ENCODE peak calls at places on chromosomes 11 and 22, in five cellular contexts. K is WERI-Rb-1, N is lower lobe of right lung, O is H9, D is HFF-Myc. R is an unnamed sample.

GRCh38 chr22:32708835-32709234 is 92.7 kb upstream of the TIMP3 start:
- DNase-seq in N (no peak), D (no peak), O (no peak), K (no peak), R (no peak)

GRCh38 chr11:126599498-126599897 is 244.0 kb downstream of the ST3GAL4 start:
- DNase-seq in K (no peak), D (no peak), N (no peak), O (no peak), R (no peak)

GRCh38 chr11:107182983-107183382 is 164.7 kb upstream of the GUCY1A2 start:
- DNase-seq in K (no peak), D (no peak), O (no peak), N (no peak), R (no peak)

GRCh38 chr11:13016415-13016814 is 7.3 kb downstream of the RASSF10 start:
- DNase-seq in N (no peak), D (no peak), K (no peak), O (no peak), R (no peak)

GRCh38 chr11:133814588-133814987 is 30.7 kb downstream of the SPATA19 start:
- DNase-seq in N (no peak), O (no peak), D (no peak), K (no peak), R (no peak)

GRCh38 chr11:10376061-10376460 is 71.2 kb downstream of the ADM start:
- DNase-seq in D (no peak), N (no peak), K (no peak), O (no peak), R (no peak)

GRCh38 chr11:75145196-75145971 is 5.5 kb upstream of the SLCO2B1 start:
- DNase-seq in K (no peak), O (no peak), D (no peak), N (no peak), R (peak)

GRCh38 chr22:20674998-20675397 is 98.9 kb upstream of the SERPIND1 start:
- DNase-seq in N (no peak), O (no peak), K (no peak), D (no peak), R (no peak)

GRCh38 chr11:106888386-106888785 is 129.9 kb downstream of the GUCY1A2 start:
- DNase-seq in K (no peak), N (no peak), O (no peak), D (no peak), R (no peak)

GRCh38 chr11:68549789-68550484 is 89.4 kb downstream of the PPP6R3 start:
- DNase-seq in D (no peak), O (no peak), N (no peak), K (no peak), R (no peak)

GRCh38 chr22:31574015-31574670 is 77.8 kb downstream of the SFI1 start:
- DNase-seq in K (no peak), O (no peak), D (no peak), N (no peak), R (no peak)

GRCh38 chr22:31569126-31569525 is 72.8 kb downstream of the SFI1 start:
- DNase-seq in K (no peak), O (no peak), N (no peak), D (no peak), R (no peak)

GRCh38 chr22:31577711-31578110 is 81.4 kb downstream of the SFI1 start:
- DNase-seq in K (peak), O (no peak), D (no peak), N (no peak), R (no peak)

GRCh38 chr22:31575190-31575589 is 78.9 kb downstream of the SFI1 start:
- DNase-seq in D (no peak), N (no peak), K (no peak), O (no peak), R (no peak)

GRCh38 chr22:31572939-31573338 is 76.6 kb downstream of the SFI1 start:
- DNase-seq in K (no peak), N (no peak), O (no peak), D (no peak), R (no peak)
- TF ChIP-seq CTCF in K (no peak), N (no peak), O (no peak), D (no peak), R (no peak)

GRCh38 chr11:88435405-88435804 is 97.9 kb upstream of the CTSC start:
- DNase-seq in D (no peak), N (no peak), O (no peak), K (no peak), R (no peak)

GRCh38 chr11:88433546-88434230 is 96.2 kb upstream of the CTSC start:
- DNase-seq in K (no peak), O (no peak), D (no peak), N (no peak), R (no peak)

GRCh38 chr11:88431675-88432341 is 94.3 kb upstream of the CTSC start:
- DNase-seq in N (no peak), K (no peak), D (no peak), O (no peak), R (no peak)

GRCh38 chr11:88439356-88439755 is 101.8 kb upstream of the CTSC start:
- DNase-seq in O (no peak), N (no peak), D (no peak), K (no peak), R (no peak)

DNA sequence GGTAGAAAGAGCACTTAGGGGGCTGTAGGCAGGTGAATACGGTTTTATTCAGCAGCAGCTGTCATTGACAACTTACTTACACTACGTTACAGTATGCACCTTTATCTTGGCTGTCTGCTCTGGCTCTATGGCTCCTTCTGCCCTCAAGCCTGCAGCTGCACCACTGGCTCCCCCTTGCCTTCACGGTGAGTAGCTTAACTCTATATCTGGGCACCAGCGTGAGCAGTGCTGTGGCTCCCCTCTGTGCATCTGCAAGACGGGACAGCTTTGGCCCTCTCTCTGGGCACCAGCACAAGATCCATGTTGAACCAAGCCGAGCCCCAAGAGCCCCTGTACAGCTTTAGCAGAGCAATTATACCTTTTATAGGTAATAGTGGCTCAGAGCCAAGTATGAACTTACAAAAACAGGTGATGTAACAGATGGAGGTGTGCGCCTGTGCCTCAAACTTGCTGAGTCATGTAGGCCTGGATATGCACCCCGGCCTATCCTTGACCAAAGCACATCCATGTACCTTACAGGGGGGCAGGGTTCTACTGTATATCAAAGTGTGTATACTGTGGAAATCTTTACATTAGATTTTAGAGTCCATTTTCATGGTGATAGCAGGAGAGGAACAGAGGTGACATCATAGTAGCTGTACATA is 96.9 kb upstream of the CTSC start:
- DNase-seq in N (no peak), K (no peak), D (no peak), O (peak), R (no peak)
- TF ChIP-seq CTCF in N (no peak), K (no peak), D (no peak), O (no peak), R (no peak)

DNA sequence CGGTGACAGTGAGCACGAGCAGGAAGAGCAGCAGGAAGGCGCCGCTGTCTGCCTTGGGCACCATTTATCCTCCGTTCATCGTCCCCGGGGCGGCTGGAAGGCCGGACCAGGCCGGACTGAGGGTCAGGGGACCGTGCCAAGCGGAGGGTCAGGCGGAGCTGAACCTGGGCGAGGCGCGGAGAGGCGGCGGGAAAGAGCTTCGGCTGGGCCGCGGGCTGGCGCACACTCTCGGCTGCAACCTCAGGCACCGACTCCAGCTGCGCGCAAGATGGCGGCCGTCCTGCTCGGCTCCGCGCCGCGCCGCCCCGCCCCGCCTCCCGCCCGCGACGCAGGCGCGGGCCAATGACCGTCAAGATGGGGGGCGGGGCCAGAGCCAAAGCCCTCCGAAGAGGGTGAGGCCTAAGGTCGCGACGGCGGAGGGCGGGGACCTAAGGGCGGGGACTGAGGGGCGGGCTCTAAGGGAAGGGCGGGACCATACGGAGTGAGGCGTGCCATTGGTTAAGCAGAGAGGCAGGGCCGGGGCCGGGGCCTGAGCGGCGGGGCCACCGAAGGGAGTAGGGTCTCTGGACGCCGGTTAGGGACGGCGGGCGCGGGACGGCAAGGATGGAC is at the start of gene DGCR2:
- DNase-seq in N (peak), K (peak), D (peak), O (peak), R (no peak)
- TF ChIP-seq CTCF in N (no peak), K (no peak), D (no peak), O (no peak), R (no peak)

GRCh38 chr11:100874203-100874602 is 187.1 kb downstream of the ARHGAP42 start:
- DNase-seq in K (no peak), N (no peak), D (no peak), O (no peak), R (no peak)
- TF ChIP-seq CTCF in K (no peak), N (no peak), D (no peak), O (no peak), R (no peak)

DNA sequence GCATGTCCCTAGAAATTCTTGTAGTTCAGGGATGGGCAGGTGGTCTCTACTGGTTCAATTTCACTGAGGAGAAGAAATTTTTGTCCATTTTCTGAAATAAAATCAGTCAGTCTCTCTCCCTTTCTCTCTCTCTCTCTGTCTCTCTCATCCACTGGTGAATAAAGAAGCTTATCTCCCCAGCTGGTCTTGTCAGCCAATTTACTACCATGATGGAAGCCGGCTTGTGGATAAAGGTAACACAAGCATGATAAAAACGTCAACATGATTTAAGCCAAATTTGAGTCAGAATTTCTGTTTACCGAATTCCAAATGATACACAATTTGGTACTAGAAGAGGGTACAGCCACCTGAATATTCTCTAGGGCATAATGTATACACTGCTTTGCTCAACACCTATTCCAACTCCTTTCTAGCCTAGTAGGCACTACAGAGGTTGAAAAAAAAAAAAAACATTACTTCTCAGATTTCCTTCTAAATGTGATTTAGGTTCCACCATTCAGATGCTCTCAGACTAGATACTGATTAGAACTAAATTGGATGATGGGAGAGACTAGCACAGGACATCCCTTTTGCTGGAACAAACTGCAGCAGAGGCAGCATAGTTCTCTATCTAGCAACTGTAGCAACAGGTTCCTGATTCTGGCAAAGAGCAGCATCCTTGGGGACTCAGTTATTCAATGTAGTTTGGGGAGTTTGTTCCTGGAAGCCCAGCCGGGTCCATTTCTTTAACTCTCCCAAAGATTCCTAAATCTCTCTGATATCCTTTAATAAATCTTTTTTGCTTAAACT is 18.8 kb downstream of the PAK1 start:
- DNase-seq in O (no peak), N (no peak), K (peak), D (no peak), R (no peak)
- TF ChIP-seq CTCF in O (no peak), N (no peak), K (no peak), D (no peak), R (no peak)